ENCODE peak calls at places on chromosomes 5 and 9, in ten cellular contexts. One of them, this sample, is unnamed.

GRCh38 chr5:3599283-3600105 is 3.9 kb downstream of the IRX1 start:
- DNase-seq in WERI-Rb-1: no peak
- DNase-seq in A549: no peak
- DNase-seq in RWPE1: no peak
- DNase-seq in WTC11: peak
- DNase-seq in AG04450: no peak
- DNase-seq in heart left ventricle: peak
- DNase-seq in BJ: no peak
- DNase-seq in K562: no peak
- DNase-seq in osteocyte: no peak
- DNase-seq in this sample: no peak

GRCh38 chr5:150651382-150651781 is 9.7 kb upstream of the MYOZ3 start:
- DNase-seq in AG04450: no peak
- DNase-seq in K562: no peak
- DNase-seq in osteocyte: no peak
- DNase-seq in RWPE1: no peak
- DNase-seq in BJ: no peak
- DNase-seq in A549: no peak
- DNase-seq in WERI-Rb-1: no peak
- DNase-seq in heart left ventricle: peak
- DNase-seq in WTC11: no peak
- DNase-seq in this sample: no peak

GRCh38 chr5:141743652-141744333 is 61.8 kb upstream of the ARAP3 start:
- DNase-seq in BJ: no peak
- DNase-seq in AG04450: no peak
- DNase-seq in RWPE1: no peak
- DNase-seq in osteocyte: no peak
- DNase-seq in WERI-Rb-1: peak
- DNase-seq in heart left ventricle: no peak
- DNase-seq in A549: no peak
- DNase-seq in WTC11: no peak
- DNase-seq in K562: no peak
- DNase-seq in this sample: no peak

GRCh38 chr9:108664309-108665255 is 191.2 kb downstream of the ACTL7B start:
- DNase-seq in AG04450: no peak
- DNase-seq in WTC11: no peak
- DNase-seq in osteocyte: no peak
- DNase-seq in BJ: no peak
- DNase-seq in K562: no peak
- DNase-seq in A549: no peak
- DNase-seq in RWPE1: no peak
- DNase-seq in heart left ventricle: no peak
- DNase-seq in WERI-Rb-1: no peak
- DNase-seq in this sample: no peak

GRCh38 chr9:128123451-128124080 is 4.0 kb downstream of the PTGES2 start:
- DNase-seq in A549: no peak
- DNase-seq in heart left ventricle: peak
- DNase-seq in WTC11: no peak
- DNase-seq in WERI-Rb-1: no peak
- DNase-seq in AG04450: no peak
- DNase-seq in BJ: no peak
- DNase-seq in RWPE1: no peak
- DNase-seq in K562: no peak
- DNase-seq in osteocyte: no peak
- DNase-seq in this sample: no peak

GRCh38 chr9:76655121-76655531 is 109.1 kb upstream of the PCA3 start:
- DNase-seq in RWPE1: no peak
- DNase-seq in WERI-Rb-1: no peak
- DNase-seq in AG04450: no peak
- DNase-seq in BJ: no peak
- DNase-seq in osteocyte: no peak
- DNase-seq in heart left ventricle: no peak
- DNase-seq in K562: no peak
- DNase-seq in A549: no peak
- DNase-seq in WTC11: no peak
- DNase-seq in this sample: no peak

GRCh38 chr5:170638454-170639220 is 134.8 kb downstream of the KCNIP1 start:
- DNase-seq in RWPE1: peak
- DNase-seq in A549: peak
- DNase-seq in WERI-Rb-1: peak
- DNase-seq in AG04450: no peak
- DNase-seq in WTC11: peak
- DNase-seq in K562: peak
- DNase-seq in heart left ventricle: peak
- DNase-seq in osteocyte: peak
- DNase-seq in BJ: no peak
- DNase-seq in this sample: peak

GRCh38 chr9:78297672-78297961 is 692 bp downstream of the PSAT1 start:
- DNase-seq in osteocyte: no peak
- DNase-seq in WERI-Rb-1: no peak
- DNase-seq in AG04450: no peak
- DNase-seq in A549: peak
- DNase-seq in K562: no peak
- DNase-seq in RWPE1: no peak
- DNase-seq in heart left ventricle: no peak
- DNase-seq in WTC11: no peak
- DNase-seq in BJ: no peak
- DNase-seq in this sample: no peak

GRCh38 chr5:53120165-53120564 is 10.6 kb upstream of the MOCS2 start:
- DNase-seq in K562: peak
- DNase-seq in WERI-Rb-1: no peak
- DNase-seq in AG04450: no peak
- DNase-seq in WTC11: no peak
- DNase-seq in A549: no peak
- DNase-seq in heart left ventricle: no peak
- DNase-seq in RWPE1: no peak
- DNase-seq in osteocyte: no peak
- DNase-seq in BJ: no peak
- DNase-seq in this sample: no peak

GRCh38 chr5:53128481-53128880 is 18.9 kb upstream of the MOCS2 start:
- DNase-seq in WERI-Rb-1: no peak
- DNase-seq in heart left ventricle: no peak
- DNase-seq in K562: no peak
- DNase-seq in osteocyte: no peak
- DNase-seq in BJ: no peak
- DNase-seq in AG04450: no peak
- DNase-seq in A549: no peak
- DNase-seq in WTC11: no peak
- DNase-seq in RWPE1: no peak
- DNase-seq in this sample: no peak

GRCh38 chr5:53127107-53127506 is 17.6 kb upstream of the MOCS2 start:
- DNase-seq in A549: no peak
- DNase-seq in BJ: no peak
- DNase-seq in AG04450: no peak
- DNase-seq in WERI-Rb-1: no peak
- DNase-seq in K562: no peak
- DNase-seq in WTC11: no peak
- DNase-seq in RWPE1: no peak
- DNase-seq in heart left ventricle: no peak
- DNase-seq in osteocyte: no peak
- DNase-seq in this sample: no peak

GRCh38 chr5:53126514-53126913 is 17.0 kb upstream of the MOCS2 start:
- DNase-seq in WTC11: no peak
- DNase-seq in WERI-Rb-1: no peak
- DNase-seq in heart left ventricle: no peak
- DNase-seq in RWPE1: peak
- DNase-seq in osteocyte: no peak
- DNase-seq in BJ: no peak
- DNase-seq in AG04450: no peak
- DNase-seq in K562: no peak
- DNase-seq in A549: no peak
- DNase-seq in this sample: no peak

GRCh38 chr5:53123702-53124101 is 14.1 kb upstream of the MOCS2 start:
- DNase-seq in osteocyte: no peak
- DNase-seq in heart left ventricle: no peak
- DNase-seq in RWPE1: peak
- DNase-seq in BJ: no peak
- DNase-seq in WTC11: no peak
- DNase-seq in K562: no peak
- DNase-seq in AG04450: no peak
- DNase-seq in A549: no peak
- DNase-seq in WERI-Rb-1: no peak
- DNase-seq in this sample: no peak
- TF ChIP-seq CTCF in osteocyte: peak
- TF ChIP-seq CTCF in heart left ventricle: no peak
- TF ChIP-seq CTCF in RWPE1: peak
- TF ChIP-seq CTCF in BJ: no peak
- TF ChIP-seq CTCF in WTC11: no peak
- TF ChIP-seq CTCF in K562: peak
- TF ChIP-seq CTCF in AG04450: peak
- TF ChIP-seq CTCF in A549: peak
- TF ChIP-seq CTCF in WERI-Rb-1: no peak
- TF ChIP-seq CTCF in this sample: no peak

GRCh38 chr5:127060470-127060985 is 12.8 kb downstream of the C5orf63 start:
- DNase-seq in AG04450: no peak
- DNase-seq in WTC11: no peak
- DNase-seq in osteocyte: no peak
- DNase-seq in heart left ventricle: no peak
- DNase-seq in K562: no peak
- DNase-seq in A549: no peak
- DNase-seq in BJ: no peak
- DNase-seq in WERI-Rb-1: no peak
- DNase-seq in RWPE1: no peak
- DNase-seq in this sample: no peak

GRCh38 chr5:127056896-127057295 is 16.4 kb downstream of the C5orf63 start:
- DNase-seq in WTC11: no peak
- DNase-seq in osteocyte: no peak
- DNase-seq in A549: no peak
- DNase-seq in BJ: no peak
- DNase-seq in WERI-Rb-1: no peak
- DNase-seq in K562: no peak
- DNase-seq in heart left ventricle: no peak
- DNase-seq in RWPE1: no peak
- DNase-seq in AG04450: no peak
- DNase-seq in this sample: no peak

GRCh38 chr5:127053049-127053448 is 20.3 kb downstream of the C5orf63 start:
- DNase-seq in heart left ventricle: no peak
- DNase-seq in AG04450: no peak
- DNase-seq in WERI-Rb-1: no peak
- DNase-seq in A549: no peak
- DNase-seq in osteocyte: no peak
- DNase-seq in K562: no peak
- DNase-seq in BJ: no peak
- DNase-seq in WTC11: no peak
- DNase-seq in RWPE1: no peak
- DNase-seq in this sample: no peak

GRCh38 chr5:127051591-127051990 is 21.2 kb upstream of the MARCHF3 start:
- DNase-seq in heart left ventricle: no peak
- DNase-seq in osteocyte: no peak
- DNase-seq in K562: no peak
- DNase-seq in A549: no peak
- DNase-seq in WERI-Rb-1: no peak
- DNase-seq in AG04450: no peak
- DNase-seq in WTC11: no peak
- DNase-seq in BJ: no peak
- DNase-seq in RWPE1: no peak
- DNase-seq in this sample: no peak

DNA sequence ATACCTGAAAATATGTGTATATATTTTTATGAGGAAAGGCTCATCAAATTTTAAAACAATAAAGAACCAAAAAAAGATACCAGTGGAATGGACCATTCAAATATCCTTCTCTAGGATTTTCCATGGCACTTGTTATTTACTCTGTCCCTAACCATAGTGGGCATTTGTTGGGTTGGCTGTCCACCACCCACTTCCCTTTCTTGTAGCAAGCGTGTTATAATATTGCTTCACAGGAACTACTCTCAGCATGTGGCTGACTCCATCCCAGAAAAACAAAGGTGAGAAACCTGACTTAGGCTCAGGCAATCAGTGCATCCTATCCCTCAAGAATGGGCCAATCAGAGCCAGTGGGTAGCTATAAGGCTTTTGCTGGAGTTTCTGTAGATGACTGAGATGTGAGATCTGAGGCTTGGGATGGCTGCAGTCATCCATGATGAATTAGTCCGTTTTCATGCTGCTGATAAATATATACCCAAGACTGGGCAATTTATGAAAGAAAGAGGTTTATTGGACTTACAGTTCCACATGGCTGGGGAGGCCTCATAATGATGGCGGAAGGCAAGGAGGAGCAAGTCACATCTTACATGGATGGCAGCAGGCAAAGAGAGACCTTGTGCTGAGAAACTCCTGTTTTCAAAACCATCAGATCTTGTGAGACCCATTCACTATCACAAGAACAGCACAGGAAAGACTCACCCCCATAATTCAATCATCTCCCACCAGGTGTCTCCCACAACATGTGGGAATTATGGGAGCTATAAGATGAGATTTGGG is 17.2 kb downstream of the C5orf63 start:
- DNase-seq in A549: no peak
- DNase-seq in BJ: no peak
- DNase-seq in osteocyte: no peak
- DNase-seq in heart left ventricle: no peak
- DNase-seq in AG04450: no peak
- DNase-seq in K562: no peak
- DNase-seq in WERI-Rb-1: no peak
- DNase-seq in RWPE1: no peak
- DNase-seq in WTC11: no peak
- DNase-seq in this sample: no peak
- TF ChIP-seq CTCF in A549: no peak
- TF ChIP-seq CTCF in BJ: no peak
- TF ChIP-seq CTCF in osteocyte: no peak
- TF ChIP-seq CTCF in heart left ventricle: no peak
- TF ChIP-seq CTCF in AG04450: no peak
- TF ChIP-seq CTCF in K562: no peak
- TF ChIP-seq CTCF in WERI-Rb-1: no peak
- TF ChIP-seq CTCF in RWPE1: no peak
- TF ChIP-seq CTCF in WTC11: no peak
- TF ChIP-seq CTCF in this sample: no peak

DNA sequence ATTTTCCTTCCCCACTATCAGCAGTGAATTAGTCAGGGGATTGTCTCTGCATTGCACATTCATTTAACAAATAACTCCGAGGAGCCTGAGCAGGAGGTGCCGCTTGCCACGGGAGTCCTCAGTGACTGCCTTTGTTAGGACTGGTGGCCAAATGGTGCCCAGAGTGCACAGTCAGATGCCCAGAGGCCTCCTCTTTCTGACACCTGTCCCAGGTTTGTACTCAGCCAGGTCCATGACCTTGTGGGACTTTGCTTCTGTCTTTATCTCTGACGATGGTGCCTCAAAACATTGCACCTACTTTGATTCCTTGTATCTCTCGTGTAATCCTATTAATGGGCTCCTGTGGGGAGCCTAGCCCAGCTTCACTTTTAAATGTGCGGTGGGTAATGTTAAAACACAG is 4.3 kb downstream of the SRD5A1 start:
- DNase-seq in osteocyte: no peak
- DNase-seq in heart left ventricle: no peak
- DNase-seq in AG04450: no peak
- DNase-seq in BJ: no peak
- DNase-seq in WERI-Rb-1: peak
- DNase-seq in WTC11: no peak
- DNase-seq in RWPE1: no peak
- DNase-seq in K562: no peak
- DNase-seq in A549: no peak
- DNase-seq in this sample: no peak
- TF ChIP-seq CTCF in osteocyte: no peak
- TF ChIP-seq CTCF in heart left ventricle: no peak
- TF ChIP-seq CTCF in AG04450: no peak
- TF ChIP-seq CTCF in BJ: no peak
- TF ChIP-seq CTCF in WERI-Rb-1: no peak
- TF ChIP-seq CTCF in WTC11: no peak
- TF ChIP-seq CTCF in RWPE1: no peak
- TF ChIP-seq CTCF in K562: no peak
- TF ChIP-seq CTCF in A549: no peak
- TF ChIP-seq CTCF in this sample: no peak

GRCh38 chr5:135179308-135179980 is 145.4 kb upstream of the PITX1 start:
- DNase-seq in heart left ventricle: no peak
- DNase-seq in WERI-Rb-1: no peak
- DNase-seq in K562: no peak
- DNase-seq in A549: no peak
- DNase-seq in osteocyte: peak
- DNase-seq in RWPE1: no peak
- DNase-seq in AG04450: no peak
- DNase-seq in WTC11: peak
- DNase-seq in BJ: no peak
- DNase-seq in this sample: no peak
- TF ChIP-seq CTCF in heart left ventricle: no peak
- TF ChIP-seq CTCF in WERI-Rb-1: peak
- TF ChIP-seq CTCF in K562: no peak
- TF ChIP-seq CTCF in A549: no peak
- TF ChIP-seq CTCF in osteocyte: no peak
- TF ChIP-seq CTCF in RWPE1: no peak
- TF ChIP-seq CTCF in AG04450: peak
- TF ChIP-seq CTCF in WTC11: no peak
- TF ChIP-seq CTCF in BJ: no peak
- TF ChIP-seq CTCF in this sample: no peak

This sample was measured in activated CD8-positive, alpha-beta T cell treated with anti-CD3 and anti-CD28 coated beads for 36 hours.